ENCODE peak calls at places on chromosome 21, in eight cellular contexts. H, G, Z, K, U, M, F and R are unnamed samples.
A peak's percentile ranks its signal among the peaks of the same experiment; 100 is the strongest.

GRCh38 chr21:38289697-38290096 is 32.9 kb downstream of the KCNJ15 start:
- DNase-seq in H (no peak), G (no peak), Z (no peak), K (no peak), U (peak; percentile 93), M (no peak), F (no peak), R (no peak)

GRCh38 chr21:32602099-32602498 is 10.1 kb downstream of the CFAP298 start:
- DNase-seq in H (no peak), G (no peak), Z (no peak), K (no peak), U (no peak), M (no peak), F (no peak), R (no peak)

GRCh38 chr21:26388731-26389231 is 184.3 kb downstream of the CYYR1 start:
- DNase-seq in H (no peak), G (no peak), Z (no peak), K (no peak), U (peak; percentile 12), M (no peak), F (no peak), R (no peak)

GRCh38 chr21:43209575-43210453 is 41.0 kb downstream of the CRYAA start:
- DNase-seq in H (no peak), G (no peak), Z (no peak), K (no peak), U (no peak), M (no peak), F (no peak), R (no peak)

GRCh38 chr21:39660191-39660590 is 47.5 kb downstream of the B3GALT5 start:
- DNase-seq in H (no peak), G (no peak), Z (no peak), K (no peak), U (no peak), M (no peak), F (peak; percentile 90), R (no peak)

GRCh38 chr21:21148009-21148408 is 149.8 kb downstream of the NCAM2 start:
- DNase-seq in H (no peak), G (no peak), Z (no peak), K (no peak), U (no peak), M (no peak), F (no peak), R (no peak)

GRCh38 chr21:44844256-44844655 is 26.4 kb upstream of the SUMO3 start:
- DNase-seq in H (no peak), G (no peak), Z (no peak), K (no peak), U (no peak), M (no peak), F (no peak), R (no peak)

GRCh38 chr21:42171091-42172053 is 47.6 kb upstream of the ABCG1 start:
- DNase-seq in H (no peak), G (no peak), Z (no peak), K (no peak), U (peak; percentile 93), M (no peak), F (peak; percentile 53), R (no peak)

GRCh38 chr21:17819878-17820232 is 699 bp upstream of the C21orf91 start:
- DNase-seq in H (peak; percentile 70), G (no peak), Z (no peak), K (no peak), U (no peak), M (no peak), F (peak; percentile 38), R (peak; percentile 39)

GRCh38 chr21:42130447-42130846 is 59.3 kb downstream of the UMODL1 start:
- DNase-seq in H (no peak), G (no peak), Z (no peak), K (no peak), U (no peak), M (no peak), F (no peak), R (no peak)

GRCh38 chr21:46228345-46229051 is at the start of gene LSS:
- DNase-seq in H (peak; percentile 99), G (peak; percentile 92), Z (peak; percentile 97), K (peak; percentile 98), U (peak; percentile 98), M (peak; percentile 99), F (peak; percentile 94), R (peak; percentile 95)

GRCh38 chr21:32921632-32922230 is 104.0 kb upstream of the OLIG2 start:
- DNase-seq in H (peak; percentile 16), G (no peak), Z (no peak), K (peak; percentile 18), U (no peak), M (no peak), F (no peak), R (no peak)

GRCh38 chr21:42093991-42094417 is 22.9 kb downstream of the UMODL1 start:
- DNase-seq in H (no peak), G (no peak), Z (no peak), K (no peak), U (no peak), M (no peak), F (no peak), R (no peak)

GRCh38 chr21:36166705-36167104 is 10.1 kb downstream of the DOP1B start:
- DNase-seq in H (no peak), G (no peak), Z (no peak), K (no peak), U (no peak), M (no peak), F (no peak), R (no peak)

GRCh38 chr21:45642122-45642813 is 1.3 kb upstream of the PCBP3 start:
- DNase-seq in H (no peak), G (no peak), Z (peak; percentile 35), K (no peak), U (peak; percentile 8), M (no peak), F (no peak), R (no peak)

GRCh38 chr21:36627242-36627641 is 71.7 kb upstream of the SIM2 start:
- DNase-seq in H (no peak), G (no peak), Z (no peak), K (no peak), U (no peak), M (no peak), F (no peak), R (no peak)

GRCh38 chr21:37006243-37006520 is 320 bp upstream of the RIPPLY3 start:
- DNase-seq in H (no peak), G (no peak), Z (no peak), K (peak; percentile 6), U (no peak), M (no peak), F (no peak), R (no peak)

GRCh38 chr21:26210614-26211013 is 40.0 kb upstream of the APP start:
- DNase-seq in H (no peak), G (no peak), Z (no peak), K (no peak), U (no peak), M (no peak), F (no peak), R (no peak)

GRCh38 chr21:36491191-36491916 is 11.4 kb upstream of the CLDN14 start:
- DNase-seq in H (no peak), G (no peak), Z (no peak), K (no peak), U (no peak), M (no peak), F (peak; percentile 50), R (no peak)

GRCh38 chr21:45339430-45340405 is 52.0 kb upstream of the POFUT2 start:
- DNase-seq in H (no peak), G (no peak), Z (no peak), K (no peak), U (no peak), M (no peak), F (no peak), R (no peak)

GRCh38 chr21:36087362-36088138 is 17.7 kb downstream of the CBR1 start:
- DNase-seq in H (no peak), G (no peak), Z (no peak), K (no peak), U (no peak), M (no peak), F (no peak), R (no peak)

GRCh38 chr21:34892196-34892595 is 156.9 kb downstream of the RUNX1 start:
- DNase-seq in H (no peak), G (no peak), Z (peak; percentile 50), K (peak; percentile 23), U (peak; percentile 35), M (no peak), F (no peak), R (no peak)

GRCh38 chr21:45540601-45540970 is 1.7 kb downstream of the SLC19A1 start:
- DNase-seq in H (no peak), G (no peak), Z (no peak), K (no peak), U (no peak), M (no peak), F (no peak), R (no peak)

GRCh38 chr21:40683349-40683748 is 163.6 kb downstream of the DSCAM start:
- DNase-seq in H (no peak), G (no peak), Z (no peak), K (no peak), U (no peak), M (no peak), F (no peak), R (no peak)

GRCh38 chr21:21664871-21665270 is 666.7 kb downstream of the NCAM2 start:
- DNase-seq in H (no peak), G (no peak), Z (no peak), K (no peak), U (no peak), M (no peak), F (no peak), R (no peak)

GRCh38 chr21:26632691-26633090 is 59.6 kb upstream of the CYYR1 start:
- DNase-seq in H (no peak), G (no peak), Z (no peak), K (no peak), U (no peak), M (no peak), F (no peak), R (no peak)

GRCh38 chr21:29187939-29188338 is 57.5 kb downstream of the MAP3K7CL start:
- DNase-seq in H (no peak), G (no peak), Z (no peak), K (no peak), U (peak; percentile 39), M (no peak), F (no peak), R (no peak)